ENCODE peak calls at places on chromosome 17, in ten cellular contexts. H, M, I, D, B, A, L, Y, C and W are unnamed samples.

GRCh38 chr17:3982113-3982512 is 17.9 kb upstream of the ATP2A3 start:
- DNase-seq in H (no peak), M (no peak), I (no peak), D (no peak), B (no peak), A (no peak), L (no peak), Y (no peak), C (no peak), W (no peak)

GRCh38 chr17:48429638-48430586 is at the start of gene SKAP1:
- DNase-seq in H (no peak), M (no peak), I (no peak), D (peak; percentile 49), B (no peak), A (no peak), L (no peak), Y (peak; percentile 28), C (no peak), W (peak; percentile 38)

GRCh38 chr17:75673487-75673886 is 6.3 kb downstream of the SAP30BP start:
- DNase-seq in H (no peak), M (no peak), I (no peak), D (no peak), B (no peak), A (no peak), L (peak; percentile 50), Y (no peak), C (no peak), W (no peak)

GRCh38 chr17:29124135-29124930 is 55.9 kb downstream of the MYO18A start:
- DNase-seq in H (peak; percentile 71), M (peak; percentile 82), I (peak; percentile 83), D (peak; percentile 55), B (peak; percentile 88), A (peak; percentile 55), L (peak; percentile 73), Y (peak; percentile 63), C (no peak), W (peak; percentile 65)

GRCh38 chr17:82703935-82704865 is 5.7 kb upstream of the RAB40B start:
- DNase-seq in H (peak; percentile 69), M (no peak), I (no peak), D (peak; percentile 51), B (no peak), A (no peak), L (no peak), Y (no peak), C (no peak), W (no peak)

GRCh38 chr17:10730956-10731879 is 1.4 kb upstream of the TMEM220 start:
- DNase-seq in H (no peak), M (no peak), I (no peak), D (peak; percentile 63), B (no peak), A (no peak), L (no peak), Y (no peak), C (no peak), W (no peak)

GRCh38 chr17:35947156-35947585 is 3.7 kb upstream of the LYZL6 start:
- DNase-seq in H (peak; percentile 52), M (peak; percentile 75), I (peak; percentile 32), D (peak; percentile 41), B (peak; percentile 54), A (no peak), L (peak; percentile 21), Y (peak; percentile 53), C (no peak), W (peak; percentile 58)

GRCh38 chr17:65109990-65110680 is 27.0 kb upstream of the RGS9 start:
- DNase-seq in H (no peak), M (no peak), I (no peak), D (no peak), B (peak; percentile 61), A (no peak), L (no peak), Y (no peak), C (no peak), W (no peak)

GRCh38 chr17:27568811-27569210 is 62.2 kb upstream of the LGALS9 start:
- DNase-seq in H (no peak), M (no peak), I (no peak), D (no peak), B (no peak), A (no peak), L (no peak), Y (no peak), C (no peak), W (no peak)

GRCh38 chr17:27570578-27570914 is 60.4 kb upstream of the LGALS9 start:
- DNase-seq in H (no peak), M (no peak), I (no peak), D (no peak), B (no peak), A (no peak), L (no peak), Y (no peak), C (no peak), W (no peak)

GRCh38 chr17:27568216-27568615 is 62.8 kb upstream of the LGALS9 start:
- DNase-seq in H (no peak), M (no peak), I (no peak), D (no peak), B (no peak), A (no peak), L (no peak), Y (no peak), C (no peak), W (no peak)

GRCh38 chr17:27569884-27570577 is 61.0 kb upstream of the LGALS9 start:
- DNase-seq in H (peak; percentile 87), M (no peak), I (no peak), D (no peak), B (no peak), A (no peak), L (no peak), Y (peak; percentile 59), C (no peak), W (peak; percentile 64)

GRCh38 chr17:27569257-27569722 is 61.7 kb upstream of the LGALS9 start:
- DNase-seq in H (no peak), M (peak; percentile 63), I (no peak), D (no peak), B (peak; percentile 43), A (peak; percentile 27), L (no peak), Y (peak; percentile 67), C (no peak), W (peak; percentile 56)
- TF ChIP-seq CTCF in H (peak; percentile 76), M (peak; percentile 68), I (peak; percentile 51), D (no peak), B (peak; percentile 70), A (no peak), L (peak; percentile 75), Y (peak; percentile 57), C (peak; percentile 62), W (no peak)

GRCh38 chr17:80388601-80389000 is 26.4 kb upstream of the ENDOV start:
- DNase-seq in H (no peak), M (no peak), I (no peak), D (no peak), B (no peak), A (no peak), L (no peak), Y (no peak), C (no peak), W (no peak)

GRCh38 chr17:80387071-80387470 is 27.9 kb upstream of the ENDOV start:
- DNase-seq in H (no peak), M (no peak), I (no peak), D (no peak), B (no peak), A (no peak), L (no peak), Y (no peak), C (no peak), W (no peak)

GRCh38 chr17:80389011-80389995 is 25.7 kb upstream of the ENDOV start:
- DNase-seq in H (no peak), M (no peak), I (no peak), D (no peak), B (no peak), A (no peak), L (no peak), Y (no peak), C (no peak), W (no peak)

GRCh38 chr17:80386341-80386740 is 28.6 kb upstream of the ENDOV start:
- DNase-seq in H (no peak), M (no peak), I (no peak), D (no peak), B (no peak), A (no peak), L (no peak), Y (no peak), C (no peak), W (no peak)

DNA sequence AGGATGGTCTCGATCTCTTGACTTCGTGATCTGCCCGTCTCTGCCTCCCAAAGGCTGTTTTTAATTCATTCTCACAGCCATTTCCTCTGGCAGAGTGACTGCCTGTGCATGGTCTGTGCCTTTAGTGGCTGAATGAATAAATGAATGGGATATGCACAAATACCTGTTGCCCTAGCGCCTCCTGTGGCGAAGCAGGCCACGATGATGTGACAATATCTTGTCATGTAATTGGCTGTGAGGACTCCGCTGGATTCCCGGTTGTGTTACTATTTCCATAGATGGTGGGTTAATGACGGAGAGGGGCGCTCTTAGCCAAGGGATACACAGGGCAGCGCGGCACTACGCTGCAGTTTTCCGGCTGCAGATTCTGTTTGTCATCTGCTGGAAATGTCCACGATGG is 26.8 kb upstream of the ENDOV start:
- DNase-seq in H (no peak), M (no peak), I (no peak), D (no peak), B (no peak), A (no peak), L (no peak), Y (no peak), C (no peak), W (no peak)
- TF ChIP-seq CTCF in H (no peak), M (no peak), I (no peak), D (no peak), B (no peak), A (no peak), L (peak; percentile 25), Y (no peak), C (no peak), W (no peak)

GRCh38 chr17:77109159-77110005 is 31.4 kb upstream of the SEC14L1 start:
- DNase-seq in H (no peak), M (no peak), I (no peak), D (no peak), B (no peak), A (no peak), L (no peak), Y (no peak), C (no peak), W (no peak)
- TF ChIP-seq CTCF in H (no peak), M (no peak), I (no peak), D (no peak), B (no peak), A (no peak), L (no peak), Y (no peak), C (no peak), W (no peak)

GRCh38 chr17:16922386-16923096 is 49.4 kb downstream of the TNFRSF13B start:
- DNase-seq in H (no peak), M (peak; percentile 47), I (no peak), D (no peak), B (no peak), A (no peak), L (no peak), Y (no peak), C (no peak), W (peak; percentile 11)

GRCh38 chr17:16919663-16920627 is 52.0 kb downstream of the TNFRSF13B start:
- DNase-seq in H (no peak), M (no peak), I (no peak), D (peak; percentile 14), B (no peak), A (no peak), L (no peak), Y (no peak), C (peak; percentile 47), W (no peak)

GRCh38 chr17:16917995-16918394 is 53.9 kb downstream of the TNFRSF13B start:
- DNase-seq in H (no peak), M (no peak), I (no peak), D (peak; percentile 16), B (no peak), A (no peak), L (no peak), Y (no peak), C (peak; percentile 60), W (no peak)

GRCh38 chr17:16918443-16918842 is 53.5 kb downstream of the TNFRSF13B start:
- DNase-seq in H (no peak), M (no peak), I (no peak), D (peak; percentile 7), B (no peak), A (no peak), L (no peak), Y (no peak), C (no peak), W (no peak)

DNA sequence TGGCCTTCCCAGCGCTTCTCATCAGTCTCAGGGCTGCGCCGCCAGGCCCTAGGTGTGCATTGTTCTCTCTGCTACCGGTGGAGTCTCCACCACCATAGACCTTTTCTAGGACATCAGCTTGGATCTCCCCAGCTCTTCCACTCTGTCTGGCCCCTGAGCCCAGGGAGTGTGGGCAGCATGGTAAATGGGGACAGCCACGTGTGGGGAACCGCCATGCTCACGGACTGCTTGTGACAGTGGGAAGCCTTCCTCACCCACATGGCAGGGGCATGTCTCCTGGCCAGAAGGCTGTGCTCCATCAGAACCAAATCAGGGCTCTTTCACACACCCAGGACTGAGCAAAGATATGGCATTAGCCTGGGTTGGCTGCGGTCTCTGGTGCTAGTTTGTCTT is 51.3 kb downstream of the TNFRSF13B start:
- DNase-seq in H (no peak), M (no peak), I (no peak), D (no peak), B (no peak), A (no peak), L (no peak), Y (no peak), C (no peak), W (no peak)
- TF ChIP-seq CTCF in H (no peak), M (no peak), I (no peak), D (no peak), B (no peak), A (no peak), L (no peak), Y (no peak), C (no peak), W (no peak)